ENCODE peak calls at places on chromosomes 12 and 14, in four cellular contexts. One of them, this sample, is unnamed.

GRCh38 chr14:93592786-93593185 is 162.0 kb downstream of the UNC79 start:
- DNase-seq in stomach: no peak
- DNase-seq in thoracic aorta: no peak
- DNase-seq in body of pancreas: no peak
- DNase-seq in this sample: no peak

GRCh38 chr14:68774771-68775613 is 17.9 kb downstream of the ZFP36L1 start:
- DNase-seq in body of pancreas: peak; percentile 17
- DNase-seq in stomach: peak; percentile 14
- DNase-seq in thoracic aorta: no peak
- DNase-seq in this sample: peak; percentile 27

GRCh38 chr14:25351269-25351668 is 301.3 kb upstream of the STXBP6 start:
- DNase-seq in stomach: no peak
- DNase-seq in body of pancreas: no peak
- DNase-seq in thoracic aorta: no peak
- DNase-seq in this sample: no peak

GRCh38 chr12:77725611-77726010 is 105.1 kb upstream of the NAV3 start:
- DNase-seq in body of pancreas: no peak
- DNase-seq in stomach: no peak
- DNase-seq in thoracic aorta: no peak
- DNase-seq in this sample: no peak

GRCh38 chr14:31024577-31025334 is 693 bp upstream of the AP4S1 start:
- DNase-seq in body of pancreas: no peak
- DNase-seq in thoracic aorta: no peak
- DNase-seq in stomach: no peak
- DNase-seq in this sample: no peak

GRCh38 chr12:108734200-108734906 is 3.0 kb upstream of the CORO1C start:
- DNase-seq in body of pancreas: peak; percentile 80
- DNase-seq in thoracic aorta: peak; percentile 10
- DNase-seq in stomach: peak; percentile 61
- DNase-seq in this sample: peak; percentile 55

GRCh38 chr12:29216266-29216665 is 67.2 kb downstream of the FAR2 start:
- DNase-seq in stomach: no peak
- DNase-seq in body of pancreas: no peak
- DNase-seq in thoracic aorta: no peak
- DNase-seq in this sample: no peak

GRCh38 chr12:25313591-25313990 is 62.9 kb upstream of the KRAS start:
- DNase-seq in thoracic aorta: no peak
- DNase-seq in stomach: no peak
- DNase-seq in body of pancreas: no peak
- DNase-seq in this sample: no peak

GRCh38 chr14:79530555-79530954 is 680.7 kb downstream of the DIO2 start:
- DNase-seq in body of pancreas: no peak
- DNase-seq in thoracic aorta: no peak
- DNase-seq in stomach: no peak
- DNase-seq in this sample: no peak

GRCh38 chr12:53601296-53601847 is 24.8 kb downstream of the ATF7 start:
- DNase-seq in body of pancreas: no peak
- DNase-seq in thoracic aorta: no peak
- DNase-seq in stomach: no peak
- DNase-seq in this sample: no peak

DNA sequence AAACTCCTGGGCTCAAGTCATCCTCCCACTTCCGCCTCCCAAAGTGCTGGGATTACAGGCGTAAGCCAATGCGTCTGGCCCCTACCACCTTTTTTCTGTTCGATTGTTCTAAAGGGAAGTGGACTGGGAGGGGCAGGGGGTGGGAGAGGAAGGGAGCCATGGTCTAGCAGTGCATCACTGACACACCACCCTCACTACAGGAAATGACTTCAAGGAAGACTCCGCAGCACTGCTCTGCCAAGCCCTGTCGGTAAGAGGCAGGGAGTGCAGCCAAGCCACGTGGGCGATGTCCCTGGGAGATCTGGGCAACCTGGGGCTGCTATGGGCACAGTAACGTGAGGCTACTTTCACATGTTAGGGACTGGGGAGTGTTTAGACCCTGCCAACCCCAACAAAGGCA is 18.0 kb downstream of the LRRC74A start:
- DNase-seq in thoracic aorta: no peak
- DNase-seq in stomach: peak; percentile 32
- DNase-seq in body of pancreas: peak; percentile 87
- DNase-seq in this sample: peak; percentile 62
- TF ChIP-seq CTCF in thoracic aorta: peak; percentile 20
- TF ChIP-seq CTCF in stomach: no peak
- TF ChIP-seq CTCF in body of pancreas: peak; percentile 55
- TF ChIP-seq CTCF in this sample: no peak

DNA sequence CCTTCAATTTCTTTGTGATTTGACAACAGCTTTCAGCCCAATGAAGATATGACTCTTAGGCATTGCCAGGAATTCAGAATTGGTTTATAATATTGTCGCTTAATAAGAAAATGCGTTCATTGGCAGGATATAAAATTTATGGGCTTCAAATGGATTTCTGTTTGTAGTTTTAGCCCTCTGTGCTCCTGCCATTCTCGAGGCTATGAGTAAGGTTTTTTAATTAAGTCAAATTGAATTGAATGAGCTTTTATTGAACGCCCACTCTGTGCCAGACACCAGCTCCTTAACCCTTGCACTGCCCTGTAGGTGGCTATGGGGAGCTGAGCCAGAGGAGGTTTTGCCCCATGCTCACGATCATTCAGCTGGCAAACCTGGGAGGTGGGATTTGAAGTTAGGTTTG is 115.1 kb downstream of the SLC25A47 start:
- DNase-seq in body of pancreas: no peak
- DNase-seq in thoracic aorta: no peak
- DNase-seq in stomach: no peak
- DNase-seq in this sample: no peak
- H3K4me1 ChIP-seq in body of pancreas: peaks cover 47% of the 10 kb centered on the region
- H3K4me1 ChIP-seq in thoracic aorta: peaks cover 36% of the 10 kb centered on the region
- H3K4me1 ChIP-seq in stomach: peaks cover 46% of the 10 kb centered on the region
- H3K4me1 ChIP-seq in this sample: peaks cover 32% of the 10 kb centered on the region

GRCh38 chr12:100995201-100995600 is 200.6 kb downstream of the ANO4 start:
- DNase-seq in body of pancreas: no peak
- DNase-seq in stomach: no peak
- DNase-seq in thoracic aorta: no peak
- DNase-seq in this sample: no peak

GRCh38 chr12:100992194-100992593 is 197.6 kb downstream of the ANO4 start:
- DNase-seq in stomach: no peak
- DNase-seq in body of pancreas: no peak
- DNase-seq in thoracic aorta: no peak
- DNase-seq in this sample: no peak

GRCh38 chr12:100991059-100991562 is 196.5 kb downstream of the ANO4 start:
- DNase-seq in body of pancreas: no peak
- DNase-seq in stomach: no peak
- DNase-seq in thoracic aorta: no peak
- DNase-seq in this sample: no peak

GRCh38 chr12:100995771-100996170 is 201.2 kb downstream of the ANO4 start:
- DNase-seq in thoracic aorta: no peak
- DNase-seq in stomach: no peak
- DNase-seq in body of pancreas: no peak
- DNase-seq in this sample: no peak

GRCh38 chr12:100993916-100994315 is 199.3 kb downstream of the ANO4 start:
- DNase-seq in stomach: no peak
- DNase-seq in thoracic aorta: no peak
- DNase-seq in body of pancreas: no peak
- DNase-seq in this sample: no peak
- TF ChIP-seq CTCF in stomach: no peak
- TF ChIP-seq CTCF in thoracic aorta: no peak
- TF ChIP-seq CTCF in body of pancreas: no peak
- TF ChIP-seq CTCF in this sample: no peak

GRCh38 chr12:124494751-124495129 is 72.7 kb downstream of the NCOR2 start:
- DNase-seq in body of pancreas: no peak
- DNase-seq in thoracic aorta: no peak
- DNase-seq in stomach: no peak
- DNase-seq in this sample: no peak
- H3K4me1 ChIP-seq in body of pancreas: peaks cover 56% of the 10 kb centered on the region
- H3K4me1 ChIP-seq in thoracic aorta: peaks cover 52% of the 10 kb centered on the region
- H3K4me1 ChIP-seq in stomach: peaks cover 63% of the 10 kb centered on the region
- H3K4me1 ChIP-seq in this sample: peaks cover 45% of the 10 kb centered on the region

DNA sequence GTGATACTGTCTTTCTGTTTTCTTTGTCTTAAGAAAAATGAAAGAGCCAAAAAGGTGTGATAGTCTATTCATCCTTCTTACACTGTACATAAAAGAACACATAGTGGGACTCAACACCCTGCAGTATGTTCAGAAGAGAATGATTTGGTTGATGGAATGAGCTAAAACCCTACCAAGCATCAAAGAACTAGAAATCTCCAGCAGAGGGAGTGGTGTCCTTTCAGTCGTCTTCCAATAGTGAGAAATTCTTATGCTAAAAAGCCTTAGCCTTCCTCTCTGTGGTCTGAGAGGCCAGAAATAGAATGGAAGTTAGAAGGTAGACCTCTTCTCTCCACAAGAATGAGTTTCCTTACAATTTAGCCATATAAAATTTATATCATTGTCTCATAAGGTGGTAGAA is 393.4 kb upstream of the SEL1L start:
- DNase-seq in thoracic aorta: no peak
- DNase-seq in stomach: no peak
- DNase-seq in body of pancreas: no peak
- DNase-seq in this sample: no peak
- TF ChIP-seq CTCF in thoracic aorta: no peak
- TF ChIP-seq CTCF in stomach: no peak
- TF ChIP-seq CTCF in body of pancreas: peak; percentile 4
- TF ChIP-seq CTCF in this sample: no peak